ENCODE peak calls at places on chromosomes 1 and 21, in five cellular contexts. One of them, this sample, is unnamed. For H3K4me1, the result is how much of the 10 kb centered on the place peaks cover.

GRCh38 chr1:24374891-24375786 is 38.4 kb downstream of the STPG1 start:
- DNase-seq in K562: no peak
- DNase-seq in H1: peak
- DNase-seq in GM12878: no peak
- DNase-seq in HepG2: no peak
- DNase-seq in this sample: peak

GRCh38 chr1:56376188-56376984 is 203.0 kb downstream of the PLPP3 start:
- DNase-seq in HepG2: no peak
- DNase-seq in H1: no peak
- DNase-seq in K562: no peak
- DNase-seq in GM12878: no peak
- DNase-seq in this sample: peak

GRCh38 chr1:179217943-179218507 is 11.5 kb downstream of the ABL2 start:
- DNase-seq in GM12878: no peak
- DNase-seq in K562: peak
- DNase-seq in H1: no peak
- DNase-seq in HepG2: no peak
- DNase-seq in this sample: no peak

GRCh38 chr1:113751516-113751915 is 7.8 kb downstream of the PHTF1 start:
- DNase-seq in H1: no peak
- DNase-seq in HepG2: no peak
- DNase-seq in GM12878: no peak
- DNase-seq in K562: no peak
- DNase-seq in this sample: no peak

GRCh38 chr1:26827663-26828062 is 1.2 kb downstream of the ZDHHC18 start:
- DNase-seq in H1: no peak
- DNase-seq in HepG2: no peak
- DNase-seq in GM12878: no peak
- DNase-seq in K562: no peak
- DNase-seq in this sample: peak

GRCh38 chr1:214076341-214077035 is 88.7 kb downstream of the PROX1 start:
- DNase-seq in H1: no peak
- DNase-seq in K562: no peak
- DNase-seq in GM12878: no peak
- DNase-seq in HepG2: no peak
- DNase-seq in this sample: no peak

GRCh38 chr1:93723101-93723500 is 41.5 kb upstream of the BCAR3 start:
- DNase-seq in H1: no peak
- DNase-seq in GM12878: no peak
- DNase-seq in K562: no peak
- DNase-seq in HepG2: no peak
- DNase-seq in this sample: no peak

GRCh38 chr1:53525595-53525994 is 66.4 kb downstream of the DMRTB1 start:
- DNase-seq in K562: peak
- DNase-seq in H1: no peak
- DNase-seq in GM12878: no peak
- DNase-seq in HepG2: no peak
- DNase-seq in this sample: peak

GRCh38 chr21:44253832-44254700 is 7.6 kb downstream of the DNMT3L start:
- DNase-seq in K562: peak
- DNase-seq in H1: no peak
- DNase-seq in HepG2: no peak
- DNase-seq in GM12878: no peak
- DNase-seq in this sample: no peak

GRCh38 chr1:185561629-185562028 is 172.6 kb upstream of the HMCN1 start:
- DNase-seq in H1: no peak
- DNase-seq in K562: no peak
- DNase-seq in GM12878: no peak
- DNase-seq in HepG2: no peak
- DNase-seq in this sample: no peak
- H3K4me1 ChIP-seq in H1: under half
- H3K4me1 ChIP-seq in K562: under half
- H3K4me1 ChIP-seq in GM12878: under half
- H3K4me1 ChIP-seq in HepG2: under half
- H3K4me1 ChIP-seq in this sample: under half

DNA sequence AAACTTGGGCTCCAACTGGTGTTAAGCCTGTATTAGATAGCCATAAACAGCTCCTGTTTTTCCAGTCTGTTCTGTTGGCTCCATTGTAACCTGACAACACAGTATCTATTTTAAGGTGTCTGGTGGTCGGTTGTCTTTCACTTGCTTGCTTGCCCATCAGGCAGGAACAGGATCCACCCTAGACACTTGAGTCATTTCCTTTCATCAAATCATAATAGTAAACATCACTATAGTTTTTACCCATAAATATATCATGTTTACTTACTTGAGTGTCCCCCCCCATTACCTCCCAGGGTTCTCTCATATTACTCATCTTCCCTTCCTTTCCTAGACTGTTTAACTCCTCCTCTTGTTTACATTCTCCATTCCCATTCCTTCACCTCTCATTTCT is 2.9 kb downstream of the DDI2 start:
- DNase-seq in H1: no peak
- DNase-seq in HepG2: no peak
- DNase-seq in GM12878: no peak
- DNase-seq in K562: peak
- DNase-seq in this sample: no peak
- TF ChIP-seq CTCF in H1: no peak
- TF ChIP-seq CTCF in HepG2: no peak
- TF ChIP-seq CTCF in GM12878: no peak
- TF ChIP-seq CTCF in K562: no peak
- TF ChIP-seq CTCF in this sample: no peak

GRCh38 chr1:107941123-107941522 is 23.9 kb downstream of the VAV3 start:
- DNase-seq in GM12878: no peak
- DNase-seq in H1: no peak
- DNase-seq in K562: no peak
- DNase-seq in HepG2: no peak
- DNase-seq in this sample: no peak

GRCh38 chr1:107939256-107939655 is 25.7 kb downstream of the VAV3 start:
- DNase-seq in GM12878: no peak
- DNase-seq in HepG2: no peak
- DNase-seq in K562: no peak
- DNase-seq in H1: no peak
- DNase-seq in this sample: no peak

GRCh38 chr1:107940178-107940577 is 24.8 kb downstream of the VAV3 start:
- DNase-seq in K562: no peak
- DNase-seq in GM12878: no peak
- DNase-seq in H1: no peak
- DNase-seq in HepG2: no peak
- DNase-seq in this sample: no peak

GRCh38 chr1:107943694-107944093 is 21.3 kb downstream of the VAV3 start:
- DNase-seq in K562: no peak
- DNase-seq in GM12878: no peak
- DNase-seq in H1: no peak
- DNase-seq in HepG2: no peak
- DNase-seq in this sample: no peak

GRCh38 chr1:107942829-107943228 is 22.2 kb downstream of the VAV3 start:
- DNase-seq in K562: no peak
- DNase-seq in H1: no peak
- DNase-seq in GM12878: no peak
- DNase-seq in HepG2: no peak
- DNase-seq in this sample: no peak
- TF ChIP-seq CREB1 in K562: no peak
- TF ChIP-seq CREB1 in H1: no peak
- TF ChIP-seq CREB1 in GM12878: no peak
- TF ChIP-seq CREB1 in HepG2: no peak
- TF ChIP-seq CREB1 in this sample: no peak

GRCh38 chr1:43363283-43363934 is 4.4 kb downstream of the ELOVL1 start:
- DNase-seq in GM12878: no peak
- DNase-seq in H1: no peak
- DNase-seq in HepG2: no peak
- DNase-seq in K562: peak
- DNase-seq in this sample: no peak

GRCh38 chr1:43366601-43367025 is 1.2 kb downstream of the ELOVL1 start:
- DNase-seq in GM12878: no peak
- DNase-seq in K562: no peak
- DNase-seq in HepG2: no peak
- DNase-seq in H1: no peak
- DNase-seq in this sample: peak

GRCh38 chr1:43365678-43366077 is 2.1 kb downstream of the ELOVL1 start:
- DNase-seq in HepG2: no peak
- DNase-seq in GM12878: no peak
- DNase-seq in K562: no peak
- DNase-seq in H1: no peak
- DNase-seq in this sample: no peak

GRCh38 chr1:43366179-43366578 is 1.6 kb downstream of the ELOVL1 start:
- DNase-seq in K562: peak
- DNase-seq in GM12878: no peak
- DNase-seq in HepG2: no peak
- DNase-seq in H1: no peak
- DNase-seq in this sample: peak

GRCh38 chr1:43363935-43364525 is 3.8 kb downstream of the ELOVL1 start:
- DNase-seq in HepG2: no peak
- DNase-seq in GM12878: no peak
- DNase-seq in H1: no peak
- DNase-seq in K562: no peak
- DNase-seq in this sample: no peak
- H3K4me1 ChIP-seq in HepG2: half or more
- H3K4me1 ChIP-seq in GM12878: under half
- H3K4me1 ChIP-seq in H1: under half
- H3K4me1 ChIP-seq in K562: under half
- H3K4me1 ChIP-seq in this sample: under half

DNA sequence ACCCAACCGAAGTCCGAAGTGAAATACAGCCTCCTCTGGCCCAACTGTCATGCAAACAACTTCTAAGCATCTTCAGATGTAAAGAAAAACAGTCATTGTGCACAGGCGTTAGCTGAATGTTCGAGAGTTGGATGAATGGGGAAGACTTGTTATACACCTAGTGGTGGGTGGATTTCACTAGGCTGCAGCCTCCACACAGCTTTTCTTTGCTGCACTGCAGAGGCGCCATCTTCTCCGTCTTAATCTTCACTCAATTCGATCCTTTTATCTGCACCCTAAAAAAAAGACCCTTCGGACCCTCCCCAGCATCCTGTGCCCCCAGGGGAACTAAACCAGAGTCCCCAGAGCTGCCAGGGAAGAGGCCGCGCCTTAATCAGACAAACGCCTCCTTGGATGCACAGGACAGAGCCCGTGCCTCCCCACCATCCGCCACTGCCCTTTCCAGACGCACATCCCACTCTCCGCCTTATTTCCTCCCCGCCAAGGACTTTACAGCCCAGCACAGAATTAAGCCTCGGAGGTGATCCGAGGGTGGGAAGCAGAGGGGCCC is 1.4 kb downstream of the APP start:
- DNase-seq in K562: no peak
- DNase-seq in GM12878: peak
- DNase-seq in HepG2: peak
- DNase-seq in H1: no peak
- DNase-seq in this sample: peak
- TF ChIP-seq CTCF in K562: no peak
- TF ChIP-seq CTCF in GM12878: peak
- TF ChIP-seq CTCF in HepG2: no peak
- TF ChIP-seq CTCF in H1: no peak
- TF ChIP-seq CTCF in this sample: peak

GRCh38 chr1:110951161-110951560 is 12.6 kb downstream of the LRIF1 start:
- DNase-seq in GM12878: no peak
- DNase-seq in HepG2: no peak
- DNase-seq in K562: no peak
- DNase-seq in H1: no peak
- DNase-seq in this sample: no peak
- TF ChIP-seq CREB1 in GM12878: no peak
- TF ChIP-seq CREB1 in HepG2: no peak
- TF ChIP-seq CREB1 in K562: no peak
- TF ChIP-seq CREB1 in H1: no peak
- TF ChIP-seq CREB1 in this sample: no peak

This sample was measured in GM23338.